ENCODE peak calls at places on chromosome 17, in four cellular contexts. M is stimulated activated CD8-positive, alpha-beta memory T cell treated with anti-CD3 and anti-CD28 coated beads, Interleukin-2, amount 100 ng/mL, for 48 hours; N is T-helper 2 cell; Q is smooth muscle cell of the brain vasculature. A is an unnamed sample.

GRCh38 chr17:979211-979538 is 401 bp downstream of the NXN start:
- DNase-seq in Q (no peak), N (no peak), M (no peak), A (no peak)

GRCh38 chr17:74042241-74042640 is 161.2 kb upstream of the RPL38 start:
- DNase-seq in Q (no peak), N (no peak), M (no peak), A (no peak)

GRCh38 chr17:9973689-9974459 is 68.8 kb upstream of the RCVRN start:
- DNase-seq in N (no peak), Q (no peak), M (no peak), A (no peak)

GRCh38 chr17:82356845-82357355 is 2.1 kb upstream of the TEX19 start:
- DNase-seq in Q (no peak), M (no peak), N (no peak), A (no peak)

GRCh38 chr17:49779730-49780220 is 8.7 kb upstream of the KAT7 start:
- DNase-seq in N (no peak), Q (no peak), M (no peak), A (peak; percentile 42)

GRCh38 chr17:4101127-4101798 is 41.6 kb downstream of the ZZEF1 start:
- DNase-seq in Q (no peak), M (no peak), N (no peak), A (peak; percentile 20)

GRCh38 chr17:57849163-57849873 is 526 bp downstream of the MRPS23 start:
- DNase-seq in Q (no peak), N (no peak), M (no peak), A (no peak)

GRCh38 chr17:8628609-8629169 is 1.8 kb downstream of the MYH10 start:
- DNase-seq in Q (no peak), N (no peak), M (no peak), A (no peak)

GRCh38 chr17:41140360-41141132 is at the start of gene KRTAP4-6:
- DNase-seq in N (no peak), Q (no peak), M (no peak), A (no peak)

GRCh38 chr17:57868007-57868774 is 18.3 kb upstream of the MRPS23 start:
- DNase-seq in N (no peak), M (no peak), Q (peak; percentile 69), A (peak; percentile 59)

GRCh38 chr17:61179316-61179715 is 220.3 kb upstream of the TBX2 start:
- DNase-seq in N (no peak), Q (no peak), M (no peak), A (no peak)

GRCh38 chr17:67377727-67378443 is 804 bp downstream of the PITPNC1 start:
- DNase-seq in N (peak; percentile 49), Q (no peak), M (peak; percentile 36), A (peak; percentile 41)

GRCh38 chr17:77840156-77840555 is 118.3 kb upstream of the TNRC6C start:
- DNase-seq in N (no peak), Q (peak; percentile 52), M (no peak), A (no peak)

GRCh38 chr17:2064980-2065785 is 10.3 kb downstream of the HIC1 start:
- DNase-seq in N (no peak), Q (no peak), M (peak; percentile 68), A (no peak)

GRCh38 chr17:1557355-1558095 is 5.1 kb downstream of the PITPNA start:
- DNase-seq in Q (no peak), N (no peak), M (no peak), A (peak; percentile 40)

GRCh38 chr17:15236281-15237105 is 28.6 kb downstream of the PMP22 start:
- DNase-seq in Q (no peak), M (no peak), N (no peak), A (no peak)

GRCh38 chr17:27888945-27889344 is 4.2 kb downstream of the LYRM9 start:
- DNase-seq in Q (no peak), N (no peak), M (no peak), A (no peak)

GRCh38 chr17:4073983-4074830 is 68.6 kb downstream of the ZZEF1 start:
- DNase-seq in N (no peak), Q (no peak), M (no peak), A (peak; percentile 16)

GRCh38 chr17:73232587-73233373 is 28.9 kb downstream of the CPSF4L start:
- DNase-seq in Q (no peak), M (peak; percentile 15), N (no peak), A (no peak)

GRCh38 chr17:12391468-12391867 is 274.2 kb upstream of the MYOCD start:
- DNase-seq in N (no peak), M (no peak), Q (no peak), A (no peak)

GRCh38 chr17:62644487-62645173 is 17.2 kb downstream of the MRC2 start:
- DNase-seq in M (no peak), Q (no peak), N (no peak), A (no peak)

GRCh38 chr17:68489919-68490318 is 22.3 kb upstream of the PRKAR1A start:
- DNase-seq in Q (no peak), N (no peak), M (no peak), A (no peak)

GRCh38 chr17:82876602-82877391 is 37.0 kb upstream of the ZNF750 start:
- DNase-seq in M (no peak), Q (peak; percentile 56), N (no peak), A (peak; percentile 76)

GRCh38 chr17:45574376-45574775 is 83.9 kb upstream of the PLEKHM1 start:
- DNase-seq in Q (no peak), N (no peak), M (no peak), A (no peak)

GRCh38 chr17:49616086-49616485 is 40.4 kb downstream of the NXPH3 start:
- DNase-seq in N (no peak), Q (no peak), M (no peak), A (no peak)

GRCh38 chr17:62804822-62805221 is 3.3 kb downstream of the MARCHF10 start:
- DNase-seq in Q (no peak), N (no peak), M (no peak), A (no peak)

GRCh38 chr17:78981010-78981888 is 1.5 kb upstream of the LGALS3BP start:
- DNase-seq in N (no peak), M (no peak), Q (no peak), A (no peak)

GRCh38 chr17:30831257-30831656 is 509 bp upstream of the ATAD5 start:
- DNase-seq in M (no peak), Q (no peak), N (no peak), A (no peak)

GRCh38 chr17:41160648-41161047 is at the start of gene KRTAP4-4:
- DNase-seq in N (no peak), M (no peak), Q (no peak), A (no peak)

GRCh38 chr17:40540448-40540847 is 24.8 kb downstream of the CCR7 start:
- DNase-seq in Q (no peak), N (no peak), M (peak; percentile 76), A (no peak)

GRCh38 chr17:78488867-78489634 is 88.1 kb downstream of the DNAH17 start:
- DNase-seq in M (no peak), N (no peak), Q (no peak), A (no peak)

GRCh38 chr17:58092797-58093385 is 9.7 kb downstream of the DYNLL2 start:
- DNase-seq in N (no peak), M (no peak), Q (no peak), A (no peak)

GRCh38 chr17:45413498-45413923 is 19.2 kb downstream of the ARHGAP27 start:
- DNase-seq in N (no peak), Q (no peak), M (no peak), A (peak; percentile 83)

GRCh38 chr17:82230627-82231311 is 1.9 kb downstream of the SLC16A3 start:
- DNase-seq in M (peak; percentile 57), Q (no peak), N (peak; percentile 43), A (peak; percentile 90)

GRCh38 chr17:81615401-81615930 is 21.4 kb downstream of the NPLOC4 start:
- DNase-seq in N (no peak), Q (no peak), M (no peak), A (no peak)

GRCh38 chr17:43740541-43740940 is 18.1 kb downstream of the SOST start:
- DNase-seq in N (no peak), Q (no peak), M (no peak), A (no peak)